ENCODE peak calls at places on chromosomes 13 and 19, in eight cellular contexts. One of them, this sample, is unnamed.

GRCh38 chr13:110505594-110505993 is 55.9 kb downstream of the RAB20 start:
- DNase-seq in uterus: no peak
- DNase-seq in left lung: no peak
- DNase-seq in prostate gland: no peak
- DNase-seq in H1: no peak
- DNase-seq in lower lobe of right lung: no peak
- DNase-seq in Panc1: no peak
- DNase-seq in CD8-positive, alpha-beta memory T cell: no peak
- DNase-seq in this sample: no peak

GRCh38 chr13:112688560-112689497 is 1.0 kb upstream of the ATP11A start:
- DNase-seq in lower lobe of right lung: peak; percentile 89
- DNase-seq in H1: peak; percentile 65
- DNase-seq in CD8-positive, alpha-beta memory T cell: peak; percentile 5
- DNase-seq in Panc1: no peak
- DNase-seq in prostate gland: no peak
- DNase-seq in left lung: peak; percentile 89
- DNase-seq in uterus: no peak
- DNase-seq in this sample: no peak

GRCh38 chr19:16296713-16297112 is 27.9 kb upstream of the KLF2 start:
- DNase-seq in prostate gland: no peak
- DNase-seq in uterus: no peak
- DNase-seq in left lung: no peak
- DNase-seq in CD8-positive, alpha-beta memory T cell: no peak
- DNase-seq in lower lobe of right lung: no peak
- DNase-seq in H1: no peak
- DNase-seq in Panc1: no peak
- DNase-seq in this sample: peak; percentile 62

GRCh38 chr19:47310819-47311218 is 1.2 kb downstream of the C5AR1 start:
- DNase-seq in lower lobe of right lung: peak; percentile 84
- DNase-seq in Panc1: no peak
- DNase-seq in prostate gland: no peak
- DNase-seq in left lung: peak; percentile 74
- DNase-seq in CD8-positive, alpha-beta memory T cell: no peak
- DNase-seq in uterus: no peak
- DNase-seq in H1: no peak
- DNase-seq in this sample: no peak

GRCh38 chr19:1933245-1933644 is 7.7 kb upstream of the CSNK1G2 start:
- DNase-seq in Panc1: no peak
- DNase-seq in prostate gland: no peak
- DNase-seq in left lung: no peak
- DNase-seq in CD8-positive, alpha-beta memory T cell: no peak
- DNase-seq in lower lobe of right lung: no peak
- DNase-seq in uterus: no peak
- DNase-seq in H1: no peak
- DNase-seq in this sample: no peak

GRCh38 chr13:27644302-27644701 is 22.6 kb downstream of the POLR1D start:
- DNase-seq in Panc1: no peak
- DNase-seq in prostate gland: peak; percentile 18
- DNase-seq in uterus: no peak
- DNase-seq in CD8-positive, alpha-beta memory T cell: no peak
- DNase-seq in H1: no peak
- DNase-seq in lower lobe of right lung: no peak
- DNase-seq in left lung: no peak
- DNase-seq in this sample: no peak

GRCh38 chr13:52707375-52707774 is 32.2 kb downstream of the CNMD start:
- DNase-seq in uterus: no peak
- DNase-seq in lower lobe of right lung: no peak
- DNase-seq in H1: no peak
- DNase-seq in CD8-positive, alpha-beta memory T cell: no peak
- DNase-seq in Panc1: no peak
- DNase-seq in prostate gland: no peak
- DNase-seq in left lung: no peak
- DNase-seq in this sample: no peak

GRCh38 chr13:110233181-110233641 is 73.7 kb downstream of the COL4A1 start:
- DNase-seq in prostate gland: no peak
- DNase-seq in H1: peak; percentile 27
- DNase-seq in lower lobe of right lung: no peak
- DNase-seq in uterus: peak; percentile 79
- DNase-seq in Panc1: no peak
- DNase-seq in CD8-positive, alpha-beta memory T cell: no peak
- DNase-seq in left lung: no peak
- DNase-seq in this sample: peak; percentile 74

GRCh38 chr13:112820318-112820717 is 130.5 kb downstream of the ATP11A start:
- DNase-seq in prostate gland: no peak
- DNase-seq in Panc1: no peak
- DNase-seq in CD8-positive, alpha-beta memory T cell: no peak
- DNase-seq in lower lobe of right lung: no peak
- DNase-seq in left lung: no peak
- DNase-seq in uterus: no peak
- DNase-seq in H1: no peak
- DNase-seq in this sample: no peak

GRCh38 chr19:49362048-49362925 is at the start of gene TEAD2:
- DNase-seq in H1: peak; percentile 79
- DNase-seq in prostate gland: peak; percentile 55
- DNase-seq in Panc1: no peak
- DNase-seq in left lung: peak; percentile 79
- DNase-seq in lower lobe of right lung: peak; percentile 72
- DNase-seq in CD8-positive, alpha-beta memory T cell: no peak
- DNase-seq in uterus: peak; percentile 86
- DNase-seq in this sample: peak; percentile 76

GRCh38 chr13:41767801-41768200 is 193.1 kb downstream of the VWA8 start:
- DNase-seq in prostate gland: no peak
- DNase-seq in uterus: no peak
- DNase-seq in Panc1: no peak
- DNase-seq in lower lobe of right lung: no peak
- DNase-seq in H1: no peak
- DNase-seq in left lung: no peak
- DNase-seq in CD8-positive, alpha-beta memory T cell: no peak
- DNase-seq in this sample: no peak

GRCh38 chr19:40798223-40798996 is 581 bp upstream of the EGLN2 start:
- DNase-seq in CD8-positive, alpha-beta memory T cell: peak; percentile 100
- DNase-seq in prostate gland: peak; percentile 100
- DNase-seq in lower lobe of right lung: peak; percentile 100
- DNase-seq in left lung: peak; percentile 100
- DNase-seq in Panc1: peak; percentile 87
- DNase-seq in uterus: peak; percentile 100
- DNase-seq in H1: peak; percentile 99
- DNase-seq in this sample: peak; percentile 100

GRCh38 chr13:49995535-49996165 is 1.2 kb upstream of the TRIM13 start:
- DNase-seq in H1: no peak
- DNase-seq in Panc1: no peak
- DNase-seq in CD8-positive, alpha-beta memory T cell: no peak
- DNase-seq in prostate gland: no peak
- DNase-seq in left lung: no peak
- DNase-seq in uterus: no peak
- DNase-seq in lower lobe of right lung: no peak
- DNase-seq in this sample: no peak

GRCh38 chr19:42496551-42497133 is 31.6 kb downstream of the CEACAM1 start:
- DNase-seq in lower lobe of right lung: no peak
- DNase-seq in H1: no peak
- DNase-seq in uterus: no peak
- DNase-seq in left lung: no peak
- DNase-seq in CD8-positive, alpha-beta memory T cell: no peak
- DNase-seq in Panc1: no peak
- DNase-seq in prostate gland: no peak
- DNase-seq in this sample: no peak

GRCh38 chr19:44644391-44645016 is 794 bp downstream of the PVR start:
- DNase-seq in lower lobe of right lung: peak; percentile 43
- DNase-seq in left lung: no peak
- DNase-seq in H1: peak; percentile 73
- DNase-seq in Panc1: no peak
- DNase-seq in CD8-positive, alpha-beta memory T cell: no peak
- DNase-seq in uterus: peak; percentile 34
- DNase-seq in prostate gland: peak; percentile 28
- DNase-seq in this sample: no peak

GRCh38 chr13:114286808-114287207 is 5.4 kb downstream of the UPF3A start:
- DNase-seq in prostate gland: no peak
- DNase-seq in left lung: no peak
- DNase-seq in H1: no peak
- DNase-seq in Panc1: no peak
- DNase-seq in lower lobe of right lung: no peak
- DNase-seq in uterus: no peak
- DNase-seq in CD8-positive, alpha-beta memory T cell: no peak
- DNase-seq in this sample: no peak

GRCh38 chr19:50959731-50960500 is 7.1 kb upstream of the KLK5 start:
- DNase-seq in prostate gland: no peak
- DNase-seq in H1: no peak
- DNase-seq in Panc1: no peak
- DNase-seq in uterus: no peak
- DNase-seq in left lung: no peak
- DNase-seq in lower lobe of right lung: no peak
- DNase-seq in CD8-positive, alpha-beta memory T cell: no peak
- DNase-seq in this sample: no peak

GRCh38 chr19:48501961-48502719 is 9.5 kb downstream of the LMTK3 start:
- DNase-seq in CD8-positive, alpha-beta memory T cell: peak; percentile 72
- DNase-seq in Panc1: no peak
- DNase-seq in lower lobe of right lung: peak; percentile 96
- DNase-seq in left lung: peak; percentile 94
- DNase-seq in H1: peak; percentile 96
- DNase-seq in uterus: no peak
- DNase-seq in prostate gland: peak; percentile 98
- DNase-seq in this sample: no peak

GRCh38 chr19:49878744-49879070 is 1.2 kb downstream of the TBC1D17 start:
- DNase-seq in CD8-positive, alpha-beta memory T cell: no peak
- DNase-seq in prostate gland: no peak
- DNase-seq in uterus: peak; percentile 34
- DNase-seq in left lung: no peak
- DNase-seq in lower lobe of right lung: no peak
- DNase-seq in Panc1: no peak
- DNase-seq in H1: no peak
- DNase-seq in this sample: no peak

GRCh38 chr19:10230155-10230903 is 802 bp downstream of the S1PR2 start:
- DNase-seq in Panc1: no peak
- DNase-seq in CD8-positive, alpha-beta memory T cell: peak; percentile 70
- DNase-seq in prostate gland: no peak
- DNase-seq in uterus: peak; percentile 65
- DNase-seq in lower lobe of right lung: peak; percentile 65
- DNase-seq in H1: peak; percentile 83
- DNase-seq in left lung: peak; percentile 55
- DNase-seq in this sample: peak; percentile 60

GRCh38 chr13:32881074-32881791 is 135.0 kb upstream of the KL start:
- DNase-seq in H1: no peak
- DNase-seq in prostate gland: peak; percentile 47
- DNase-seq in Panc1: no peak
- DNase-seq in CD8-positive, alpha-beta memory T cell: no peak
- DNase-seq in left lung: peak; percentile 41
- DNase-seq in lower lobe of right lung: no peak
- DNase-seq in uterus: peak; percentile 64
- DNase-seq in this sample: no peak

DNA sequence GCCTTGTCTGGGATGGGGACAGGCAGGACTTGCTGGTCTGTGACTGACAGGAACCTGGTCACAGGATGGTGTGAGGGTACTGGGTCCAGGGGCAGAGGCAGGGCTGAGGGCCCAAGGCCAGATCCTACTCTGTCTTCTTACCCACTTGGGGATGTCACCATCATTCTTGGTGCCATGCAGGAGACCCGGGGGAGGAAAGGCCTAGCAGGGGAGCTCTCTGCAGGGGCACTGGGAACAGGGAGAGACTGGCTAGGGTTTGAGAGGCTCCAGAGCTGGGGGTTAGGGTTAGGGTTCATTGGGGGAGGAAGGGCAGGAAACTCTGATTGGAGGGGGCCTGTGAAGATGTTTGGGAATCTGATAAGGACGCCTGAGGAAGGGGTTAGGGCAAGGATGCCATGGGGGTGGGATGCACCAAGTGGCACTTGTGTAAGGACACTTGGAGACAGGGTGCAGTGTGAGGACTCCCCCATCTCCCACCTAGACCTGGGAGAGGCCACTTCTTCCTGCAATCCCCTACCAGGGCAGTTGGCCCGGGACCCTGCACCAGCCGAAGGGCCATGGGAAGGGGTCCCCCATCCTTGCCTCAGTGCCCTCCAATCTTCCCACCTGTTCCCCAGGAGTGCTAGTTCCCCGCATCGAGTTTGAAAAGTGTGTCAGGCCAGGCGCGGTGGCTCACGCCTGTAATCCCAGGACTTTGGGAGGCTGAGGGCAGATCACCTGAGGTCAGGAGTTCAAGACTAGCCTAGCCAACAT is 6.9 kb downstream of the PRR36 start:
- DNase-seq in Panc1: no peak
- DNase-seq in CD8-positive, alpha-beta memory T cell: no peak
- DNase-seq in H1: no peak
- DNase-seq in left lung: no peak
- DNase-seq in lower lobe of right lung: no peak
- DNase-seq in uterus: no peak
- DNase-seq in prostate gland: no peak
- DNase-seq in this sample: no peak
- H3K4me1 ChIP-seq in Panc1: no peaks in the 10 kb centered on the region
- H3K4me1 ChIP-seq in CD8-positive, alpha-beta memory T cell: peaks cover 31% of the 10 kb centered on the region
- H3K4me1 ChIP-seq in H1: no peaks in the 10 kb centered on the region
- H3K4me1 ChIP-seq in left lung: peaks cover 8% of the 10 kb centered on the region
- H3K4me1 ChIP-seq in lower lobe of right lung: peaks cover 38% of the 10 kb centered on the region
- H3K4me1 ChIP-seq in uterus: no peaks in the 10 kb centered on the region
- H3K4me1 ChIP-seq in prostate gland: no peaks in the 10 kb centered on the region
- H3K4me1 ChIP-seq in this sample: peaks cover 25% of the 10 kb centered on the region

GRCh38 chr19:23273594-23274412 is 23.6 kb upstream of the ZNF724 start:
- DNase-seq in H1: peak; percentile 96
- DNase-seq in uterus: peak; percentile 93
- DNase-seq in left lung: peak; percentile 90
- DNase-seq in Panc1: peak; percentile 59
- DNase-seq in prostate gland: peak; percentile 95
- DNase-seq in CD8-positive, alpha-beta memory T cell: peak; percentile 88
- DNase-seq in lower lobe of right lung: peak; percentile 93
- DNase-seq in this sample: peak; percentile 75

GRCh38 chr19:23273022-23273593 is 22.9 kb upstream of the ZNF724 start:
- DNase-seq in H1: no peak
- DNase-seq in uterus: no peak
- DNase-seq in Panc1: no peak
- DNase-seq in lower lobe of right lung: no peak
- DNase-seq in CD8-positive, alpha-beta memory T cell: no peak
- DNase-seq in left lung: no peak
- DNase-seq in prostate gland: peak; percentile 25
- DNase-seq in this sample: no peak
- H3K27ac ChIP-seq in H1: peak overlapping the region; percentile 99
- H3K27ac ChIP-seq in uterus: peak overlapping the region; percentile 86
- H3K27ac ChIP-seq in Panc1: peak overlapping the region; percentile 71
- H3K27ac ChIP-seq in lower lobe of right lung: peak overlapping the region; percentile 93
- H3K27ac ChIP-seq in CD8-positive, alpha-beta memory T cell: peak overlapping the region; percentile 83
- H3K27ac ChIP-seq in left lung: peak overlapping the region; percentile 89
- H3K27ac ChIP-seq in prostate gland: peak overlapping the region; percentile 78
- H3K27ac ChIP-seq in this sample: no peak overlapping the region

GRCh38 chr19:55673465-55673864 is 1.6 kb upstream of the EPN1 start:
- DNase-seq in CD8-positive, alpha-beta memory T cell: no peak
- DNase-seq in lower lobe of right lung: no peak
- DNase-seq in Panc1: no peak
- DNase-seq in uterus: no peak
- DNase-seq in H1: no peak
- DNase-seq in prostate gland: no peak
- DNase-seq in left lung: no peak
- DNase-seq in this sample: no peak
- H3K4me1 ChIP-seq in CD8-positive, alpha-beta memory T cell: peaks cover 43% of the 10 kb centered on the region
- H3K4me1 ChIP-seq in lower lobe of right lung: peaks cover 28% of the 10 kb centered on the region
- H3K4me1 ChIP-seq in Panc1: peaks cover 77% of the 10 kb centered on the region
- H3K4me1 ChIP-seq in uterus: peaks cover 7% of the 10 kb centered on the region
- H3K4me1 ChIP-seq in H1: no peaks in the 10 kb centered on the region
- H3K4me1 ChIP-seq in prostate gland: peaks cover 10% of the 10 kb centered on the region
- H3K4me1 ChIP-seq in left lung: peaks cover 17% of the 10 kb centered on the region
- H3K4me1 ChIP-seq in this sample: peaks cover 21% of the 10 kb centered on the region

DNA sequence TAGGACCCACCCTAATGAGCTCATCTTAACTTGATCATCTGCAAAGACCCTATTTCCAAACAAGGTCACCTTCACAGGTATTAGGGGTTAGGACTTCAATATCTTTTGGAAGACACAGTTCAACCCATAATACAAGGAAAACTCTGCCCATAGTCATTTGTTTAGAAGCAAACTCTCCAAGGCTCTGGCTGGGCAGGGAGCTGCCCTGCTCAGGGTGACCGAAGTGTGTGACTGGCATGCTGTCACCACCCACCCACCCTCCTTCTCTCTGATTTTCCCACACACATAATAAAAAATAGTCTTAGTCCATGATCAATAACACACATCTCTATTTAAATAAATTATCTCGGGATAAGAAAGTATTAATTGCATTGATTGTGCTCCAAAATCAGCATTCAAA is 161.1 kb downstream of the KCTD15 start:
- DNase-seq in prostate gland: no peak
- DNase-seq in Panc1: no peak
- DNase-seq in CD8-positive, alpha-beta memory T cell: no peak
- DNase-seq in H1: no peak
- DNase-seq in uterus: no peak
- DNase-seq in left lung: no peak
- DNase-seq in lower lobe of right lung: no peak
- DNase-seq in this sample: peak; percentile 14
- H3K27ac ChIP-seq in prostate gland: no peak overlapping the region
- H3K27ac ChIP-seq in Panc1: no peak overlapping the region
- H3K27ac ChIP-seq in CD8-positive, alpha-beta memory T cell: no peak overlapping the region
- H3K27ac ChIP-seq in H1: no peak overlapping the region
- H3K27ac ChIP-seq in uterus: no peak overlapping the region
- H3K27ac ChIP-seq in left lung: no peak overlapping the region
- H3K27ac ChIP-seq in lower lobe of right lung: no peak overlapping the region
- H3K27ac ChIP-seq in this sample: no peak overlapping the region

This sample was measured in SJSA1.